ENCODE peak calls at places on chromosomes 16 and 17, in four cellular contexts. N is fibroblast of lung; H is suprapubic skin; B is effector memory CD4-positive, alpha-beta T cell. M is an unnamed sample. For H3K27me3, H3K4me1 and H3K36me3, the result is how much of the 10 kb centered on the place peaks cover.

GRCh38 chr17:38911081-38911730 is 14.2 kb upstream of the LASP1NB start:
- DNase-seq in B (no peak), H (peak), N (no peak), M (no peak)

GRCh38 chr17:38464251-38464722 is 36.0 kb downstream of the ARHGAP23 start:
- DNase-seq in B (no peak), H (no peak), N (no peak), M (no peak)

GRCh38 chr17:35322749-35323148 is 50.7 kb downstream of the SLFN11 start:
- DNase-seq in N (no peak), B (no peak), H (no peak), M (no peak)

GRCh38 chr16:51407199-51407598 is 256.1 kb upstream of the SALL1 start:
- DNase-seq in N (no peak), H (no peak), B (no peak), M (no peak)

GRCh38 chr16:1356061-1356900 is 4.5 kb downstream of the GNPTG start:
- DNase-seq in B (no peak), N (no peak), H (no peak), M (no peak)

GRCh38 chr17:16191604-16192003 is 23.7 kb downstream of the NCOR1 start:
- DNase-seq in H (no peak), B (no peak), N (no peak), M (no peak)

GRCh38 chr17:61536417-61536955 is 54.5 kb downstream of the NACA2 start:
- DNase-seq in N (peak), H (no peak), B (no peak), M (no peak)

GRCh38 chr17:47708864-47709541 is 15.0 kb downstream of the TBKBP1 start:
- DNase-seq in H (no peak), B (no peak), N (peak), M (no peak)

GRCh38 chr17:17420035-17420434 is 56.8 kb upstream of the MED9 start:
- DNase-seq in N (no peak), B (no peak), H (peak), M (no peak)

GRCh38 chr16:27718136-27718766 is 168.3 kb downstream of the KATNIP start:
- DNase-seq in H (no peak), B (no peak), N (no peak), M (no peak)

GRCh38 chr17:81980752-81981239 is 3.4 kb downstream of the ASPSCR1 start:
- DNase-seq in B (no peak), N (no peak), H (no peak), M (no peak)

GRCh38 chr17:18963126-18964017 is 11.4 kb downstream of the SLC5A10 start:
- DNase-seq in N (no peak), B (no peak), H (no peak), M (no peak)

GRCh38 chr16:84144301-84144858 is 597 bp downstream of the HSDL1 start:
- DNase-seq in N (peak), H (no peak), B (peak), M (peak)

GRCh38 chr16:60142991-60143705 is 1409.0 kb upstream of the GOT2 start:
- DNase-seq in B (no peak), H (no peak), N (no peak), M (no peak)

GRCh38 chr17:53722407-53722806 is 100.3 kb upstream of the KIF2B start:
- DNase-seq in B (no peak), H (no peak), N (peak), M (no peak)

DNA sequence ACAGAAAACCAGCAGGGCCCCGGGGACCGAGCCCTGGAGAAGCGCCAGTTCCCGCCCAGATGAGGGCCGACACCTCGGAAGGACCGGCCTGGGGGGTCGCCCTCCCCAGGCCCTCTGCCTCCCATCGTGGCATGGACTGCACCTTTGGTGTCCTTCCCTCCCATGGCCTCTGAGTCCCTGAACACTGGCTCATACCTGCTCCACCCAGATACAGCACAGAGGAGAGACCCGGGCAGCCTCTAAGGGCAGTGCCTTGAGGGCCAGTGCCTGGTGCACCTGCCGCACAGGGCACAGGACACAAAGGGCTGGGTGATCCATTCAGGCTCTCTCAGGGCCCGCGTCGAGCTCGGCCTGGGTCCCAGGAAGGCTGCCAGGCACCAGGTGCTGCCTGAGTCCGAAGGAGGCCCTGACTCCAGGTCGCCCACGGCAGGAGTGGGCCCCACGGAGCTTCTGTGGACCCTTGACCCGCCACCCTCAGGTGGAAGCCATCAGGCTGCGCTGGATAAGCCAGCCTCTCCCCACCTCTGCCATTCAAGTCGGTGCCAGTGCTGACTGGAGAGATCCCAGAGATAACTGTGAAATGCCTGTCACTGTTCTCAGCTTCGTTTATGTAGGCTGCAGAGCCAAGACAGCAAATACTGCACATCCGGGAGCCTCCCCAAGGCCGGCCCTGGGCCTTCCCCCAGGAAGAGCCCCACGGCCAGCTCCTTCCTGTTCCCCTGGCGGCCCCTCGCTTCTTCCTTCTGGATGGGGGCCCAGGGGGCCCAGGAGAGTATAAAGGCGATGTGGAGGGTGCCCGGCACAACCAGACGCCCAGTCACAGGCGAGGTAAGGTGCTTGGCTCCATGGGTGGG is at the start of gene ZG16B:
- DNase-seq in H (no peak), B (no peak), N (no peak), M (no peak)
- H3K27me3 ChIP-seq in H (under half), B (under half), N (under half), M (under half)

GRCh38 chr16:73043828-73044493 is 4.0 kb downstream of the ZFHX3 start:
- DNase-seq in H (no peak), N (no peak), B (no peak), M (no peak)
- H3K4me1 ChIP-seq in H (half or more), N (under half), B (under half), M (under half)

GRCh38 chr17:68429881-68430280 is 27.4 kb downstream of the WIPI1 start:
- DNase-seq in B (no peak), N (no peak), H (peak), M (no peak)
- H3K36me3 ChIP-seq in B (under half), N (under half), H (half or more), M (under half)

GRCh38 chr16:22903716-22904115 is 89.8 kb downstream of the HS3ST2 start:
- DNase-seq in B (no peak), N (no peak), H (no peak), M (no peak)

GRCh38 chr16:22901563-22901962 is 87.6 kb downstream of the HS3ST2 start:
- DNase-seq in B (no peak), N (no peak), H (no peak), M (no peak)

GRCh38 chr16:22898131-22898530 is 84.2 kb downstream of the HS3ST2 start:
- DNase-seq in N (no peak), B (no peak), H (no peak), M (no peak)

GRCh38 chr16:22898874-22899348 is 84.9 kb downstream of the HS3ST2 start:
- DNase-seq in N (peak), H (peak), B (peak), M (peak)

GRCh38 chr16:22900863-22901262 is 86.9 kb downstream of the HS3ST2 start:
- DNase-seq in B (no peak), N (no peak), H (no peak), M (no peak)
- H3K27me3 ChIP-seq in B (under half), N (under half), H (under half), M (under half)

DNA sequence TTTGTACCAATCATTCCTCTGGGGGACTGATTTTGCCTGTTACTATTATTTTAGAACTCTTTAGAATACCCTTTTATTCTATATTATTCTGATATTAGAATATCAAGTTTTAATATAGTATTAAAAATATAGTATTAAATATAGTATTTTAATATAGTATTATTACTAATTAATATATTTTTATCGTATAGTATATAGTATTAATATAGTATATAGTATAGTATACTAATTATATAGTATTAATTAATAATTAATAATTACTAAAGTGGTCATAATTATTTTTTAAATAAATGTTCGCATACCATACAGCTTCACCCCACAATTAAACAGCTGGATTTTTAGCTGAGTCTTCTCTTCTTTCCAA is 73.3 kb downstream of the GNAO1 start:
- DNase-seq in B (no peak), H (no peak), N (no peak), M (no peak)
- H3K4me1 ChIP-seq in B (under half), H (under half), N (under half), M (under half)

DNA sequence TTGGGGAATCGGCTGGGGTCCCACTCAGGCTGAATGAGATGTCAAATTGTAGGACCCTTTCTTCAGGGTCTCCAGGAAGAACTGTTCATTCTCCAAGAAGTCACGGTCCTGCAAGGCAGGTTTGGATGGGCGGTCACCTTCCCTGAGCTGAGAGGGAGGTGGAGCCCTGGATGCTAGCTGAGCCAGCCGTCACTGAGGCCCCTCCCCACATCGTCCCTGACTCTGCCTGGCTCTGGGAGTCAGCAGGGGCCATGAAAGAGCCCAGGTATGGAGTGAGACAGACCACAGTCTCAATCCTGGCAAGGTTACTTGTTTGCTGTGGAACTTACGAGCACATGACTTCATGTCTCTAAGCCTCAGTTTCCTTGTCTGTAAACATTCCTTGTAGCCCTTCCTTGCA is 6.0 kb upstream of the MRPL38 start:
- DNase-seq in N (no peak), B (no peak), H (no peak), M (no peak)
- H3K36me3 ChIP-seq in N (under half), B (under half), H (under half), M (under half)

DNA sequence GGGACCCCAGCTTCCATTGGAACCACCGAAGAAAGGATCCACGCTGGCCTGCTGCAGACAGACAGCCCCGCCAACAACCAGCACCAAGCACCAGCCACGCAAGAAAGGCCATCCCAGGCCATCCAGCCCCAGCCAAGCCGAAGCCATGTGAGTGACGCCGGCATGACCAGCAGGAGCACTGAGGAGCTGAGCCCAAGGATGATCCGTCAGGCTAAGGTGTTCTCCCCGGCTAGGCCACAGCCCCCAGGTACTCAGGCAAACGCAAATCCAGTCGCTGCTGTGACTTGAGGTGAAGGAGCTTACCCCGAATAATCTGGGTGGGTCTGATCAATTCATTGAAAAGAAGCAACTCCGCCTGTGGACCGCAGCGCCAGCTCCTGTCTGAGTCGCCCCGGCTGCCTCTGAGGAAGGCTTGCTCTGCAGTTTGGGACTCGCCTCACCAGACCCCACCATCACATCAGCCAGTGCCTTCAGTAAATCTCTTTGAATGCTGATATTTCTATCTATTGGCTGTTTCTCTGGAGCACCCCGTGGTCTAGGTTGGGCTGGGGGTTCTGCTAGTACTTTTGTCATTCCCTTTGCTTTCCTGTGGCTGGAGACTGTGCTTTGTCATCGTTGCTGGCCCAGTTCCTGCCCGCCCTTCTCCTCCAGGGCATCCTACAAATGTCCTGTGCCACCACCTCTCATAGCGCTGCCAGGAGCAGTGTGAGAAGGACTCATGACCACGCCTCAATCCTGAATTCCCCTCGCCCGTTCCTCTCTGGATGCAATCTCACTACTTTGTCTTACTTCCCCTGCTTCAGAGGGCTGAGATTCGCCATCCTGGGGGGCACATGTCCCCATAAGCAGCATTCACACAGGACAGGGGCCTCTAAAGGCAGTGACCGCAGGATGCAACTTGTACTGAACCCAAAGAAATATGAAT is 8.1 kb upstream of the CBX2 start:
- DNase-seq in N (no peak), H (no peak), B (no peak), M (no peak)
- H3K27me3 ChIP-seq in N (under half), H (half or more), B (under half), M (under half)

GRCh38 chr16:53084141-53084541 is 29.4 kb downstream of the CHD9 start:
- DNase-seq in H (no peak), N (no peak), B (no peak), M (no peak)

GRCh38 chr16:53089434-53090270 is 34.9 kb downstream of the CHD9 start:
- DNase-seq in N (peak), B (no peak), H (no peak), M (no peak)

GRCh38 chr16:53085539-53086450 is 31.0 kb downstream of the CHD9 start:
- DNase-seq in N (peak), B (no peak), H (no peak), M (no peak)

GRCh38 chr16:53084736-53085538 is 30.1 kb downstream of the CHD9 start:
- DNase-seq in H (no peak), N (peak), B (no peak), M (no peak)

GRCh38 chr16:53087101-53087500 is 32.3 kb downstream of the CHD9 start:
- DNase-seq in H (no peak), N (peak), B (no peak), M (no peak)
- H3K4me1 ChIP-seq in H (half or more), N (under half), B (under half), M (under half)

GRCh38 chr16:58537124-58537906 is 22.0 kb downstream of the SETD6 start:
- DNase-seq in N (no peak), H (no peak), B (no peak), M (no peak)
- H3K36me3 ChIP-seq in N (under half), H (half or more), B (half or more), M (half or more)

GRCh38 chr17:39972271-39972670 is 8.3 kb upstream of the PSMD3 start:
- DNase-seq in B (no peak), H (no peak), N (no peak), M (no peak)
- H3K27me3 ChIP-seq in B (under half), H (under half), N (under half), M (under half)

M was measured in CD8-positive, alpha-beta T cell.